ENCODE peak calls at places on chromosomes 11 and 22, in four cellular contexts. One of them, this sample, is unnamed.

GRCh38 chr11:123475478-123475877 is 45.4 kb downstream of the GRAMD1B start:
- DNase-seq in HCT116: no peak
- DNase-seq in HepG2: no peak
- DNase-seq in K562: no peak
- DNase-seq in this sample: no peak

GRCh38 chr11:45906096-45906682 is 882 bp downstream of the FREY1 start:
- DNase-seq in K562: no peak
- DNase-seq in HCT116: no peak
- DNase-seq in HepG2: no peak
- DNase-seq in this sample: no peak

GRCh38 chr22:43535741-43536140 is 123.9 kb downstream of the MPPED1 start:
- DNase-seq in K562: no peak
- DNase-seq in HCT116: no peak
- DNase-seq in HepG2: no peak
- DNase-seq in this sample: no peak

GRCh38 chr22:49853981-49854791 is 542 bp downstream of the ZBED4 start:
- DNase-seq in HepG2: no peak
- DNase-seq in HCT116: no peak
- DNase-seq in K562: peak; percentile 77
- DNase-seq in this sample: no peak

GRCh38 chr22:37043828-37044538 is 7.6 kb upstream of the KCTD17 start:
- DNase-seq in HepG2: peak; percentile 77
- DNase-seq in K562: peak; percentile 74
- DNase-seq in HCT116: peak; percentile 47
- DNase-seq in this sample: peak; percentile 24

GRCh38 chr11:64776425-64776824 is 1.9 kb downstream of the SF1 start:
- DNase-seq in HCT116: no peak
- DNase-seq in K562: no peak
- DNase-seq in HepG2: no peak
- DNase-seq in this sample: no peak

GRCh38 chr11:22430286-22430685 is 92.1 kb downstream of the SLC17A6 start:
- DNase-seq in K562: no peak
- DNase-seq in HCT116: no peak
- DNase-seq in HepG2: no peak
- DNase-seq in this sample: no peak

GRCh38 chr11:111148953-111149352 is 96.6 kb upstream of the POU2AF2 start:
- DNase-seq in K562: no peak
- DNase-seq in HepG2: no peak
- DNase-seq in HCT116: no peak
- DNase-seq in this sample: no peak

GRCh38 chr11:26512196-26512595 is 59.9 kb downstream of the MUC15 start:
- DNase-seq in HepG2: no peak
- DNase-seq in HCT116: no peak
- DNase-seq in K562: no peak
- DNase-seq in this sample: no peak

GRCh38 chr11:122354029-122354697 is 238.1 kb upstream of the BLID start:
- DNase-seq in HepG2: no peak
- DNase-seq in HCT116: no peak
- DNase-seq in K562: no peak
- DNase-seq in this sample: no peak

GRCh38 chr22:31753005-31753633 is 700 bp upstream of the DEPDC5 start:
- DNase-seq in HCT116: no peak
- DNase-seq in HepG2: peak; percentile 87
- DNase-seq in K562: peak; percentile 45
- DNase-seq in this sample: no peak

GRCh38 chr11:134124660-134125451 is 56.0 kb downstream of the JAM3 start:
- DNase-seq in HepG2: no peak
- DNase-seq in K562: no peak
- DNase-seq in HCT116: no peak
- DNase-seq in this sample: no peak

GRCh38 chr11:368414-369335 is 624 bp upstream of the B4GALNT4 start:
- DNase-seq in HepG2: peak; percentile 27
- DNase-seq in K562: peak; percentile 83
- DNase-seq in HCT116: no peak
- DNase-seq in this sample: no peak

GRCh38 chr11:122439911-122440782 is 215.4 kb upstream of the UBASH3B start:
- DNase-seq in K562: no peak
- DNase-seq in HCT116: no peak
- DNase-seq in HepG2: peak; percentile 83
- DNase-seq in this sample: no peak

GRCh38 chr11:128964463-128964930 is 21.8 kb upstream of the TP53AIP1 start:
- DNase-seq in HCT116: no peak
- DNase-seq in HepG2: no peak
- DNase-seq in K562: no peak
- DNase-seq in this sample: no peak

GRCh38 chr22:38860291-38861169 is 11.5 kb downstream of the CBX6 start:
- DNase-seq in K562: no peak
- DNase-seq in HepG2: peak; percentile 38
- DNase-seq in HCT116: no peak
- DNase-seq in this sample: no peak

DNA sequence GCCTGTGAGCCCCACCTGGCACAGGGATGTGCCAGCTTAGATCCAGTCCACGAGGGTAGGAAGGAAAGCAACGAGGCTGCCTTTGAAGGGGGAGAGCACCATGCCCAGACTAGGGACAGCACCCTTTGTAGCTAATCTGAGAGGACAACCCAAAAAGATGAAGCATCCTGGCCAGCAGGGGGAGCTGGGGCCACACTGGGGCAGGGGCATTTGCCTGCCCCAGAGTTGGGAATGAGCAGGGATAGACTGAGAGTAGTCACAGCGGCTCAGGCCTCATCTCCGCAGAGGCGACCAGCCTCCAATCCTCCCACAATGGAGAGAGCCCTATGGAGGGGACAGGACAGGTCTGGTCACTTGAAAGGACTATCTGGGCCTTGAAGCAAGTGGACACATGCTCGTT is 16.4 kb downstream of the LMO1 start:
- DNase-seq in K562: peak; percentile 47
- DNase-seq in HepG2: no peak
- DNase-seq in HCT116: no peak
- DNase-seq in this sample: no peak
- TF ChIP-seq TCF7L2 in K562: no peak
- TF ChIP-seq TCF7L2 in HepG2: no peak
- TF ChIP-seq TCF7L2 in HCT116: no peak
- TF ChIP-seq TCF7L2 in this sample: no peak

GRCh38 chr11:2929511-2929879 is 275 bp upstream of the PHLDA2 start:
- DNase-seq in HepG2: no peak
- DNase-seq in K562: peak; percentile 93
- DNase-seq in HCT116: peak; percentile 52
- DNase-seq in this sample: no peak
- H3K27ac ChIP-seq in HepG2: no peak overlapping the region
- H3K27ac ChIP-seq in K562: peak overlapping the region; percentile 73
- H3K27ac ChIP-seq in HCT116: peak overlapping the region; percentile 99
- H3K27ac ChIP-seq in this sample: peak overlapping the region; percentile 97

DNA sequence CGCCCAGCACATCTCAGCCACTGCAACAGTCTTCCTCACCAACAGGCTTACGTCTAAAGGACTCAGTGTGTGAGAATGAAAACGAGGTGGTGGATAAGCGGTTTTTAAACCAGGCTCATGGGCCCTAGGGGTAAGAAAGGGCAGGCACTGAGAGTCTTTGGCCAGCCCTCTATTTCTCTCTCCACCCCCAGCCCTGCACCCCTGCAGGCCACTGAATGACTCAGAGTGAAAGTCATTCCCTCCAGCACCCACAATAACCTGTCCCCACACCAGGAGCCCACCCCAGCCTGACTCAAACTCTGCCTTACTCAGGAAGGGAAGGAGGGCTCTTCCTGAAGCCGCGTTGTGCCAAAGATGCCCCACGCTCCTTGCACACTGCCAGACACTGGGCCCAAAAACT is 72.0 kb downstream of the LARGE1 start:
- DNase-seq in HCT116: no peak
- DNase-seq in K562: no peak
- DNase-seq in HepG2: no peak
- DNase-seq in this sample: no peak
- TF ChIP-seq TCF7L2 in HCT116: no peak
- TF ChIP-seq TCF7L2 in K562: no peak
- TF ChIP-seq TCF7L2 in HepG2: no peak
- TF ChIP-seq TCF7L2 in this sample: no peak

GRCh38 chr11:70744396-70745185 is 346.3 kb downstream of the CTTN start:
- DNase-seq in HCT116: no peak
- DNase-seq in K562: no peak
- DNase-seq in HepG2: no peak
- DNase-seq in this sample: no peak
- H3K27ac ChIP-seq in HCT116: no peak overlapping the region
- H3K27ac ChIP-seq in K562: no peak overlapping the region
- H3K27ac ChIP-seq in HepG2: no peak overlapping the region
- H3K27ac ChIP-seq in this sample: no peak overlapping the region

This sample was measured in Panc1.